ENCODE peak calls at places on chromosomes 2 and 18, in six cellular contexts. W is NCI-H82, G is left ventricle myocardium superior, Y is uterus, H is MM.1S, I is H9. V is an unnamed sample.

GRCh38 chr2:152542995-152543481 is 174.2 kb downstream of the PRPF40A start:
- DNase-seq in W (no peak), G (no peak), Y (peak; percentile 16), H (no peak), I (no peak), V (no peak)

GRCh38 chr2:223815186-223815883 is 22.0 kb downstream of the AP1S3 start:
- DNase-seq in W (no peak), G (no peak), Y (no peak), H (no peak), I (no peak), V (peak; percentile 73)

GRCh38 chr2:191115391-191115790 is 35.4 kb downstream of the STAT4 start:
- DNase-seq in W (no peak), G (no peak), Y (no peak), H (no peak), I (no peak), V (no peak)

GRCh38 chr18:47775961-47776360 is 154.5 kb downstream of the SMAD2 start:
- DNase-seq in W (peak; percentile 41), G (no peak), Y (no peak), H (no peak), I (no peak), V (no peak)

GRCh38 chr18:68262697-68263293 is 452.1 kb downstream of the TMX3 start:
- DNase-seq in W (no peak), G (no peak), Y (no peak), H (no peak), I (no peak), V (no peak)

GRCh38 chr2:28392297-28393114 is at the start of gene FOSL2:
- DNase-seq in W (peak; percentile 91), G (peak; percentile 97), Y (peak; percentile 98), H (peak; percentile 97), I (peak; percentile 96), V (peak; percentile 96)

GRCh38 chr2:134550566-134551164 is 168.1 kb downstream of the TMEM163 start:
- DNase-seq in W (no peak), G (no peak), Y (no peak), H (no peak), I (no peak), V (no peak)

GRCh38 chr2:177193240-177193639 is 19.4 kb upstream of the HNRNPA3 start:
- DNase-seq in W (no peak), G (no peak), Y (no peak), H (peak; percentile 44), I (no peak), V (no peak)

GRCh38 chr2:172090947-172091625 is 5.8 kb downstream of the DLX1 start:
- DNase-seq in W (no peak), G (no peak), Y (no peak), H (no peak), I (peak; percentile 42), V (no peak)

GRCh38 chr2:174607989-174608865 is 10.6 kb upstream of the WIPF1 start:
- DNase-seq in W (no peak), G (no peak), Y (no peak), H (peak; percentile 86), I (no peak), V (no peak)